ENCODE peak calls at places on chromosomes 11 and 22, in eight cellular contexts. M is psoas muscle; W is RWPE2; Z is left lung; B is lower lobe of right lung; I is PC-3; X is CD4-positive, alpha-beta T cell; F is thoracic aorta. R is an unnamed sample. For H3K27me3, the result is how much of the 10 kb centered on the place peaks cover.

GRCh38 chr11:75422248-75423231 is 10.5 kb downstream of the KLHL35 start:
- ATAC-seq in F (no peak), Z (peak), W (peak), M (no peak), I (peak), B (peak), X (no peak), R (no peak)

GRCh38 chr11:43555811-43556210 is 124.7 kb upstream of the HSD17B12 start:
- ATAC-seq in F (no peak), I (peak), M (no peak), B (peak), W (peak), Z (peak), X (no peak), R (peak)

GRCh38 chr11:74978041-74978440 is 10.7 kb upstream of the NEU3 start:
- ATAC-seq in F (no peak), W (no peak), Z (no peak), M (no peak), I (no peak), X (no peak), B (no peak), R (no peak)

GRCh38 chr11:35157814-35158213 is 18.8 kb downstream of the CD44 start:
- ATAC-seq in F (no peak), Z (no peak), I (no peak), B (no peak), W (no peak), M (no peak), X (no peak), R (no peak)

GRCh38 chr11:78171951-78172350 is 16.5 kb downstream of the KCTD21 start:
- ATAC-seq in I (no peak), W (no peak), B (no peak), F (no peak), Z (no peak), M (no peak), X (no peak), R (no peak)

GRCh38 chr11:62622476-62622875 is 690 bp upstream of the B3GAT3 start:
- ATAC-seq in F (no peak), W (no peak), M (no peak), B (no peak), I (no peak), X (no peak), Z (no peak), R (no peak)

GRCh38 chr22:41048791-41049717 is 43.3 kb upstream of the EP300 start:
- ATAC-seq in W (peak), M (peak), Z (peak), I (no peak), X (no peak), F (no peak), B (peak), R (peak)

GRCh38 chr11:17314232-17314547 is 37.4 kb upstream of the NCR3LG1 start:
- ATAC-seq in Z (peak), I (peak), M (no peak), F (peak), X (no peak), W (peak), B (peak), R (no peak)

GRCh38 chr11:62390727-62391126 is 28.1 kb upstream of the SCGB1A1 start:
- ATAC-seq in M (no peak), B (no peak), Z (no peak), I (no peak), W (no peak), F (no peak), X (no peak), R (no peak)

GRCh38 chr11:58608331-58608730 is 14.1 kb upstream of the CNTF start:
- ATAC-seq in M (no peak), X (no peak), F (no peak), B (no peak), Z (no peak), W (no peak), I (no peak), R (no peak)

GRCh38 chr22:17744430-17744829 is 29.8 kb downstream of the BID start:
- ATAC-seq in Z (no peak), W (peak), M (no peak), F (no peak), B (no peak), X (no peak), I (no peak), R (no peak)

GRCh38 chr11:35089724-35090505 is 49.1 kb upstream of the CD44 start:
- ATAC-seq in F (no peak), W (no peak), X (no peak), Z (no peak), B (no peak), M (no peak), I (no peak), R (no peak)

GRCh38 chr22:38308791-38309498 is 8.3 kb downstream of the CSNK1E start:
- ATAC-seq in X (no peak), I (no peak), B (no peak), W (no peak), Z (no peak), M (no peak), F (no peak), R (no peak)

GRCh38 chr11:57466680-57467079 is 6.4 kb downstream of the RTN4RL2 start:
- ATAC-seq in Z (no peak), X (no peak), I (no peak), W (no peak), B (no peak), F (no peak), M (no peak), R (no peak)

GRCh38 chr11:123197711-123198110 is 2.7 kb upstream of the CLMP start:
- ATAC-seq in F (no peak), M (no peak), X (no peak), I (no peak), W (peak), B (no peak), Z (no peak), R (no peak)

GRCh38 chr11:77024745-77025144 is 9.5 kb upstream of the B3GNT6 start:
- ATAC-seq in Z (no peak), I (no peak), F (no peak), X (no peak), W (no peak), B (no peak), M (no peak), R (no peak)

GRCh38 chr11:110991621-110992355 is 253.7 kb upstream of the POU2AF2 start:
- ATAC-seq in X (no peak), I (no peak), F (no peak), W (no peak), Z (peak), B (peak), M (peak), R (peak)

GRCh38 chr11:12815931-12816494 is 141.8 kb downstream of the TEAD1 start:
- ATAC-seq in F (no peak), I (no peak), Z (peak), M (peak), X (no peak), B (peak), W (no peak), R (no peak)

GRCh38 chr22:44738347-44738715 is 14.0 kb upstream of the ARHGAP8 start:
- ATAC-seq in Z (peak), X (no peak), M (no peak), W (peak), F (no peak), B (peak), I (peak), R (no peak)

GRCh38 chr11:9691865-9692264 is 28.0 kb downstream of the SWAP70 start:
- ATAC-seq in I (peak), W (peak), B (no peak), Z (no peak), F (no peak), X (no peak), M (no peak), R (no peak)

GRCh38 chr11:108197351-108197750 is 25.1 kb downstream of the NPAT start:
- ATAC-seq in Z (no peak), B (no peak), I (no peak), M (no peak), F (no peak), X (peak), W (no peak), R (no peak)

DNA sequence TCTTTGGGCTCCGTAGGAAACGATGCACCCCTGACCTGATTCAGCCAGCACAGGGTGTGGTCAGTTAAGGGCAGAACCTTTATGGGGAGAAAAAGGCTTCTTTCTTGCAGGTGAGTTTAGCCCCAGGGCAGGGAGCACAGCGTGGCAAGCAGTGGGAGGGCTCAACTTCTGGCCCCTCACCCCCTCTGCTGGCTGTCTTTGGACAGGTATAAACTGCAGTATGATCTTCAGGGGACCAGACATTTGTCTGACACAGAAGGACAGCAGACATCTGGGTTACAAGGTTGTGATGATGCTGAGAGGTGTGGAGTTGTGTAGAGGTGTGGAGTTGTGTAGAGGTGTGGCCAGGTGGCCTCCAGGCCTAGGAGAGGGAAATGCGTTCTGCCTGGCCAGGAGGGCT is 324.0 kb upstream of the PLET1 start:
- ATAC-seq in W (peak), X (no peak), B (peak), I (peak), Z (no peak), M (no peak), F (no peak), R (no peak)
- TF ChIP-seq CTCF in W (peak), X (no peak), B (no peak), I (peak), Z (no peak), M (peak), F (no peak), R (no peak)

GRCh38 chr11:113628912-113629311 is 77.2 kb downstream of the TMPRSS5 start:
- ATAC-seq in W (no peak), Z (no peak), B (no peak), M (no peak), I (no peak), F (no peak), X (no peak), R (no peak)
- H3K27me3 ChIP-seq in W (under half), Z (under half), B (under half), M (under half), I (under half), F (under half), X (under half), R (under half)

GRCh38 chr11:83306385-83307080 is 20.4 kb upstream of the CCDC90B start:
- ATAC-seq in M (no peak), F (no peak), I (no peak), Z (no peak), B (no peak), X (no peak), W (no peak), R (no peak)
- TF ChIP-seq CTCF in M (no peak), F (no peak), I (no peak), Z (no peak), B (no peak), X (no peak), W (no peak), R (no peak)

GRCh38 chr11:120169981-120170698 is 32.2 kb upstream of the TRIM29 start:
- ATAC-seq in M (no peak), X (no peak), W (no peak), Z (no peak), F (no peak), B (no peak), I (no peak), R (no peak)

GRCh38 chr11:120170741-120171261 is 32.9 kb upstream of the TRIM29 start:
- ATAC-seq in I (no peak), W (no peak), Z (no peak), B (no peak), X (no peak), M (no peak), F (no peak), R (no peak)

GRCh38 chr11:120173771-120174170 is 35.9 kb upstream of the TRIM29 start:
- ATAC-seq in F (no peak), M (no peak), X (no peak), I (no peak), Z (no peak), W (no peak), B (no peak), R (no peak)

GRCh38 chr11:120172921-120173705 is 35.2 kb upstream of the TRIM29 start:
- ATAC-seq in M (no peak), X (no peak), F (no peak), I (no peak), W (no peak), B (no peak), Z (no peak), R (no peak)

GRCh38 chr11:120172054-120172881 is 34.4 kb upstream of the TRIM29 start:
- ATAC-seq in Z (peak), I (peak), F (no peak), B (peak), M (peak), X (peak), W (peak), R (peak)
- H3K27me3 ChIP-seq in Z (half or more), I (under half), F (under half), B (half or more), M (under half), X (half or more), W (under half), R (half or more)

GRCh38 chr11:65433657-65434056 is 11.1 kb downstream of the NEAT1 start:
- ATAC-seq in W (no peak), I (no peak), X (no peak), B (no peak), F (no peak), M (no peak), Z (no peak), R (no peak)

GRCh38 chr11:65434057-65434666 is 11.6 kb downstream of the NEAT1 start:
- ATAC-seq in X (no peak), B (no peak), W (no peak), I (no peak), M (no peak), Z (no peak), F (no peak), R (no peak)

GRCh38 chr11:65431452-65432132 is 9.0 kb downstream of the NEAT1 start:
- ATAC-seq in M (no peak), I (no peak), W (no peak), B (no peak), Z (no peak), X (peak), F (no peak), R (no peak)

GRCh38 chr11:65432133-65432650 is 9.6 kb downstream of the NEAT1 start:
- ATAC-seq in M (no peak), Z (no peak), W (no peak), B (no peak), I (no peak), X (no peak), F (no peak), R (no peak)

DNA sequence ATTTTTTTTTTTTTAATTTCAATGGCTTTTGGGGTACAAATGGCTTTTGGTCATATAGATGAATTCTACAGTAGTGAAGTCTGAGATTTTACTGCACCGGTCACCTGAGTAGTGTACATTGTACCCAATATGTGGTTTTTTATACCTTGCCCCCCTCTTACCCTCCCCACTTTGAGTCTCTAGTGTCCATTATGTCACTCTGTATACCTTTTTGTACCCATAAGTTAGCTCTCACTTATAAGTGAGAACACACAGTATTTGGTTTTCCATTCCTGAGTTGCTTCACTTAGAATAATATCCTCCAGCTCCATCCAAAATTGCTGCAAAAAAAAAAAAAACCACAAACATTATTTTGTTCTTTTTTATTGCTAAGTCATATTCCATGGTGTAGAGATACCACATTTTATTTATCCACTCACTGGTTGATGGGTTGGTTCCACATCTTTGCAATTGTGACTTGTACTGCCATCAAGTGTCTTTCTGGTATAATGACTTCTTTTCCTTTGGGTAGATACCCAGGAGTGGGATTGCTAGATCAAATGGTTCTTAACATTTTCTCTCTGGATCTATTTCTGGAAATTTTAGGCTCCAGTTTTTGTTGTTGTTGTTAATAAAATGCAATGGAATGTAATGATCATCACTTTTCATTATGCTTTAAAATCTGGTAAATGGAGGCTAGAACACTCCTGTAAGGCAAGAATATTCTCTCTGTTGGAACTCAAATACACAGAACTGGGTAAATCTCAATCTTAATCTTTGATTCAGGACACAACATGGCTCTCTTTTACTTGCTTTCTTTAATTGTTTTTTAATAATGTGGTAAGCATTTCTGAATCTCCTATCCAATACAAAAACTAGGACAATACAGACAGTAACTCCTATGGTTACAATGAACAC is 10.3 kb downstream of the NEAT1 start:
- ATAC-seq in I (no peak), X (peak), B (no peak), Z (no peak), F (no peak), W (no peak), M (no peak), R (no peak)
- TF ChIP-seq CTCF in I (peak), X (peak), B (peak), Z (no peak), F (peak), W (peak), M (peak), R (no peak)

GRCh38 chr11:45503311-45503710 is 162.1 kb downstream of the CHST1 start:
- ATAC-seq in X (no peak), Z (no peak), F (no peak), W (no peak), I (no peak), M (no peak), B (no peak), R (no peak)

GRCh38 chr11:45501980-45502545 is 163.4 kb downstream of the CHST1 start:
- ATAC-seq in I (no peak), M (no peak), Z (no peak), X (no peak), B (no peak), F (no peak), W (no peak), R (no peak)

GRCh38 chr11:45501277-45501979 is 164.0 kb downstream of the CHST1 start:
- ATAC-seq in Z (no peak), I (no peak), W (no peak), X (no peak), M (no peak), B (no peak), F (no peak), R (no peak)

DNA sequence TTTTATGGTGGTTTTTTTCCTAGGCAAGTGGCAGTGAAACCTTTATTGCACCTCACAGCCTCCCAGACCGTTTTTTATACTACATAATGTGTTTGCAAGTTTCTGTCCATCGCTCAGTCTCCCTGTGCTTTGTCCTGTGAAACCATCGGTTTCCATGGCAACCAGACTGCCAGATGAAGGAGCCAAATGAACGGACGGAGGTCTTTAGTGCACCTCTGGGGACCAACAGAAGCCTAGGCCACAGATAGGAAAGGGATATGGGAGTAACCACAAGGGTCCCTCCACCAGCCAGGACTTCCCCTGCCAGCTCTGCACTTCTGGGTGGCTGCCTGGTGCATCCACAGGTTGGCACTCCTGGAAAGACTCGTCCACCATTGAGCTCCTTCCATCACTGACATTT is 165.0 kb downstream of the CHST1 start:
- ATAC-seq in W (no peak), B (no peak), I (no peak), M (no peak), F (no peak), Z (no peak), X (no peak), R (no peak)
- H3K27me3 ChIP-seq in W (under half), B (under half), I (under half), M (under half), F (under half), Z (under half), X (under half), R (under half)

GRCh38 chr11:101327908-101328307 is 198.3 kb upstream of the PGR start:
- ATAC-seq in W (no peak), I (no peak), Z (peak), X (no peak), B (peak), M (no peak), F (no peak), R (no peak)

GRCh38 chr11:101321222-101321621 is 191.6 kb upstream of the PGR start:
- ATAC-seq in I (no peak), W (no peak), B (peak), X (no peak), Z (peak), M (no peak), F (no peak), R (no peak)

GRCh38 chr11:101326141-101326540 is 196.5 kb upstream of the PGR start:
- ATAC-seq in B (no peak), M (no peak), Z (no peak), I (no peak), W (no peak), F (no peak), X (no peak), R (no peak)

GRCh38 chr11:101323997-101324396 is 194.4 kb upstream of the PGR start:
- ATAC-seq in X (no peak), W (no peak), Z (no peak), F (no peak), B (no peak), M (no peak), I (no peak), R (no peak)
- TF ChIP-seq CTCF in X (no peak), W (peak), Z (no peak), F (no peak), B (no peak), M (no peak), I (peak), R (no peak)

DNA sequence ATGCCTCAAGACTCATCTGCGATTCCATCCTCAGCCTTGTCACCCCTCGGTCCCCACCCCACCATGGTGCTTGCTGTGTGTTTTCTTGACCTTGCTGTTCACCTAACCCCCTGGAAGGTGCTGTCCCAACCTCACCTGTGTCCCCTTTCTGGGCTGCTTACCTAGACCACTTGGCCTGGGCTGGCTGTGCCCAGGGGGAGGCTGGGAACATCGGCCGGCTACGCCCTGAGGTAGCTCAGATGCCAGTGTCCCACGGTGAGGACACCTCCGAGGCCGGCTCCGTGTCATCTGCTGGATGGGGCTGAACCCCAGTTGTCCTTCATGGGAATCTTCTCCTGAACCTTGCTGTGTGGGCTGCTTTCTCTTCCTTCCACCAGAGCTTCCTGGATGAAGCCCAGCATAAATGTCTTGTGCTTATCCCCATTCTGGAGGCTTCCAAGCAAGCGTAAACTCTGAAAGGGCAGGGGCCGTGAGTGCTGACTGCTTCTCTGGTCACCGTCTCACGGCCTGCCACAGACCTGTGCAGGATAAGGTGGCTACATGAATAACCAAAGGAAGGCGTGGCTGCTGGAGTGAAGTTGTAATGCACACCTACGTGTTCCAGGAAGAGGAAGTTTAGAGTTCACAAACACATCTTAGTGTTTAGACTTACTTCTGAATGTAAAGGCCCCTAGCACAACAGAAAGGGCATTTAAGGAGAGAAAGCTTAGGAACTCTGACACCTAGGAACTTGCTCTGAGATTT is 724.3 kb downstream of the TBC1D22A start:
- ATAC-seq in Z (peak), F (no peak), W (no peak), M (no peak), X (no peak), I (no peak), B (peak), R (no peak)
- H3K27me3 ChIP-seq in Z (under half), F (under half), W (under half), M (under half), X (under half), I (under half), B (under half), R (under half)